ENCODE peak calls at places on chromosomes 13 and 19, in six cellular contexts. Z is fibroblast of pulmonary artery, N is dorsolateral prefrontal cortex, C is GM23338, I is progenitor cell of endocrine pancreas, R is GM20000. B is an unnamed sample.

GRCh38 chr13:95596701-95597100 is 44.2 kb downstream of the CLDN10 start:
- DNase-seq in Z (no peak), R (no peak), I (no peak), N (no peak), C (no peak), B (no peak)

GRCh38 chr19:40279761-40280607 is 5.2 kb downstream of the AKT2 start:
- DNase-seq in R (peak), N (no peak), C (no peak), Z (no peak), I (no peak), B (no peak)

GRCh38 chr13:27117158-27117557 is 54.5 kb downstream of the USP12 start:
- DNase-seq in R (no peak), N (no peak), Z (no peak), I (no peak), C (no peak), B (no peak)

GRCh38 chr13:95480131-95480545 is 72.4 kb upstream of the CLDN10 start:
- DNase-seq in N (no peak), R (no peak), Z (peak), I (no peak), C (no peak), B (no peak)

GRCh38 chr19:36182612-36183454 is 30.6 kb upstream of the COX7A1 start:
- DNase-seq in N (no peak), C (peak), Z (peak), R (no peak), I (no peak), B (no peak)

GRCh38 chr13:21079761-21080730 is 18.7 kb upstream of the LATS2 start:
- DNase-seq in N (no peak), Z (peak), R (no peak), I (no peak), C (no peak), B (peak)

GRCh38 chr13:21934309-21934708 is 263.4 kb downstream of the FGF9 start:
- DNase-seq in N (no peak), R (no peak), I (no peak), Z (no peak), C (no peak), B (no peak)

GRCh38 chr19:20078696-20079095 is 896 bp downstream of the ZNF90 start:
- DNase-seq in N (no peak), I (no peak), Z (peak), R (no peak), C (peak), B (no peak)

GRCh38 chr19:867301-867793 is 7.9 kb downstream of the CFD start:
- DNase-seq in I (no peak), R (no peak), N (no peak), C (no peak), Z (no peak), B (no peak)

GRCh38 chr19:3171894-3172679 is 6.5 kb upstream of the S1PR4 start:
- DNase-seq in I (no peak), Z (no peak), R (no peak), C (no peak), N (no peak), B (no peak)

GRCh38 chr13:43132228-43132627 is 108.8 kb downstream of the DNAJC15 start:
- DNase-seq in I (no peak), C (peak), Z (peak), R (peak), N (no peak), B (no peak)

DNA sequence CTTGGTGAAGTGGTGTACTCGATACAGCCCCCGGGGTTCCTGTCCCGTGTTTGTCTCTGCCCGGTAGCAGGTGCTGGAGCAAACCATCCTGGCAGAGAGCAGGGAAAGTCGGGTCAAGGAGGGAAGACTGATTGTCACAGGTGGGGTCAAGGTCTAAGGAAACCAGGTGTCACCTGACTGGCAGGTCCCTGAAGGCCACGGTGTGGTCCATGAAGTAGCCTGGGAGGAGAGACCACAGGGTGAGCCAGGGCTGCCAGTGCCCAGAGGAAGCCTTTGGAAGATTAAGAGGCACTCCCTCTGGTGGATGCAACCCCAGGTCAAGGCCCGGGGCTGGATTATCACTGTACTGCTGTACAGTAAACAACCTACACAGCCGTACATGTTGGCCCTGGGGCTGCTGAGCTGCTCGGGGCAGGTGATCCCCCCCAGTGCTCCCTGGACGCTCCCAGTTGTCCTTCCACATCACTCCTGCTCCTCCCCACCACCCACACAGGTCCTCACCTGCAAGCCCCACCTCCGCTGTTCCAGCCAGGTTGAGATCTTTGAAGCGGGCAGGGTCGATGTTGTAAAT is 6.0 kb upstream of the CCER2 start:
- DNase-seq in Z (peak), I (no peak), C (peak), N (no peak), R (no peak), B (no peak)
- TF ChIP-seq CTCF in Z (peak), I (peak), C (no peak), N (no peak), R (no peak), B (no peak)

DNA sequence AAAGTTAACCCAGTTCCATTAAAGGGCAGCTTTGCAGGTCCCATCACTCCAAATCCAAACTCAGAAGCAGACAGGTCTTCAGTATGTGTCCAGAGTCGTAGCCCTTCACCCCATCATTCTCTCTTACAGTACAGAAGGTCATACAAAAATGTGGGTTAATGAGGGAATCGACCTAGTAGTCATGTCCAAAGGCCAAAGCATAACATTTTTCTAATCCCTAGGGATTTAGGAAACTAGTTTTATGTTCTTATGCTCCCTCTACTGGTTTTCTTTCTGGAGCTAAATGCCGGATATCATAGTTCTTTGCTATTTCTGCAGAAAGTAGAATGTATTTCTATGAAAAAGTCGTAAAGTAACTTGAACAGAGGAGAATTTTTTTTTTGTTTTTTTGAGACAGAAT is 72.2 kb downstream of the DHRS12 start:
- DNase-seq in N (no peak), Z (peak), R (no peak), C (no peak), I (no peak), B (no peak)
- TF ChIP-seq CTCF in N (peak), Z (peak), R (no peak), C (peak), I (no peak), B (peak)

GRCh38 chr19:4660181-4660791 is 9.9 kb downstream of the MYDGF start:
- DNase-seq in R (no peak), Z (no peak), C (peak), I (no peak), N (no peak), B (peak)
- TF ChIP-seq CTCF in R (peak), Z (peak), C (peak), I (peak), N (no peak), B (peak)

GRCh38 chr13:51589793-51590192 is 5.5 kb downstream of the WDFY2 start:
- DNase-seq in N (no peak), C (no peak), R (no peak), Z (no peak), I (no peak), B (no peak)
- TF ChIP-seq CTCF in N (no peak), C (no peak), R (no peak), Z (no peak), I (no peak), B (no peak)

GRCh38 chr13:87779451-87779850 is 108.3 kb downstream of the SLITRK5 start:
- DNase-seq in R (no peak), C (no peak), N (no peak), I (no peak), Z (no peak), B (no peak)

GRCh38 chr13:87778128-87778527 is 107.0 kb downstream of the SLITRK5 start:
- DNase-seq in Z (no peak), C (no peak), R (no peak), I (no peak), N (no peak), B (no peak)

GRCh38 chr13:87777395-87777794 is 106.2 kb downstream of the SLITRK5 start:
- DNase-seq in R (no peak), C (peak), N (no peak), Z (no peak), I (no peak), B (no peak)
- TF ChIP-seq CTCF in R (no peak), C (peak), N (peak), Z (no peak), I (no peak), B (no peak)

DNA sequence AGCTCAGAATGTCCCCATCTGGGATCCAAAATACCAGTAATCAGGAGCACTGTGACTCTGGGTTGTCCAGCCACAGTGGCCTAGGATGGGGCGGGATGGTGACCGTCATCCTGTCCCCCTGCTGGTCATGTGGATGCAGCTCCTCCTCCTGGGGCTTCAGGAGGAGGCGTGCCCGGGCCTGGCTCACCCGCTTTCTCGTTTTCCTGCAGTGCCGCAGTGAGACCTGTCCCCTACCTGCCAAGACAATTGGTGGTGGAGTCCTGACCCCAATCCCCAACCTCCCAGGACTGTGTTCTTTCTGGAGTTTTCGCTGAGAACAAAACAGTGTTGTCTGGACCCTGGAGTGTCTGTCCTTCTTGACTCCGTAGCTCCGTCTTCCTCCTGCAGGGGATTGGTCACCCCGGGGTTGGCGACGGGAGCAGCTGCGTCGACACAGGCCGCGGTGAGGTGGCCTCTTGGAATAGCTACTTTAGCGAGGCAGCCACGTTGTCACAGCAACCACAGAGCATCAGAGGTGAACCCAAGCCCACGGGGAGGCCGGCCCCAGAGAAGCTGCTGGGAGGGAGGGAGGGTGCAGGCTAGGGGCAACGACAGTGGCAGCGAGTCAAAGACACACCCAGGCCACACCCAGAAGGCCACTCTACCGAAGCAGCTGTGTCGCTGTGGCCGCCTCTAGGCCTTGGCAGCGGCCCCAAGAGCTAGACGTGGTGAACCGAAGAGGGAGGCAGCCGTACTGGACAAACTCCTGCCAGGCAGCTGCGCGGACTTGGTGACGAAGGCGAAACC is 10.1 kb upstream of the EMC10 start:
- DNase-seq in Z (no peak), C (peak), I (peak), N (no peak), R (no peak), B (no peak)
- TF ChIP-seq CTCF in Z (peak), C (peak), I (peak), N (peak), R (peak), B (no peak)

DNA sequence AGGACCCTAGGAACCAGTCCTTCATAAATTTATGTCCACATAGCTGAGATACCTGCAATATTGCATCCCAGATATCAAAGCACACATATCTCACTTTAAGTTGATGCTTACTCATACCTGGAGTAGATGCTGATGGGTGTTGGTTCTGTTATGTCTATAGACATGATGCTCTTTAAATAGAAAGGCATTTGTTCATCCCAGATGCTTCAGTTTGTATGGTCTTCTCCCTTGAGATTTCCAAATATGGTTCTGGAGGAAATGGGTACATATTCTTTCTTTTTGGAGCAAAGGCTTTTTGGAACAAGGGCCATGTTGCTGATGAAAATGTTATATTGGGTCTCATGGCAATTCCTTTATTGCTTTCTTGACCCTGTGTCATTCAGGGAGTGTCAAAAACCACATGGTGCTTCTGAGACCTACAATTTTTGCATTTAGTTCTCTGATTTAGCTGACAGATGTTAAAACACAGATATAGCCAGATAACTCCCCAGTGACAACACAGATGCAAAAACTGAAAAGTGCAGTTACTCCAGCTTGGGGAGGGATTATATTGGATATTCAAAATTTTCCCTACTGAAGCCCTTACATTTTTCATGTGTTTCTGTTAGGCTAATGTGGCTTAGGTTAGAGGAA is 211.4 kb downstream of the KCNRG start:
- DNase-seq in R (no peak), C (no peak), Z (no peak), I (no peak), N (no peak), B (no peak)
- TF ChIP-seq CTCF in R (no peak), C (no peak), Z (no peak), I (no peak), N (no peak), B (no peak)

DNA sequence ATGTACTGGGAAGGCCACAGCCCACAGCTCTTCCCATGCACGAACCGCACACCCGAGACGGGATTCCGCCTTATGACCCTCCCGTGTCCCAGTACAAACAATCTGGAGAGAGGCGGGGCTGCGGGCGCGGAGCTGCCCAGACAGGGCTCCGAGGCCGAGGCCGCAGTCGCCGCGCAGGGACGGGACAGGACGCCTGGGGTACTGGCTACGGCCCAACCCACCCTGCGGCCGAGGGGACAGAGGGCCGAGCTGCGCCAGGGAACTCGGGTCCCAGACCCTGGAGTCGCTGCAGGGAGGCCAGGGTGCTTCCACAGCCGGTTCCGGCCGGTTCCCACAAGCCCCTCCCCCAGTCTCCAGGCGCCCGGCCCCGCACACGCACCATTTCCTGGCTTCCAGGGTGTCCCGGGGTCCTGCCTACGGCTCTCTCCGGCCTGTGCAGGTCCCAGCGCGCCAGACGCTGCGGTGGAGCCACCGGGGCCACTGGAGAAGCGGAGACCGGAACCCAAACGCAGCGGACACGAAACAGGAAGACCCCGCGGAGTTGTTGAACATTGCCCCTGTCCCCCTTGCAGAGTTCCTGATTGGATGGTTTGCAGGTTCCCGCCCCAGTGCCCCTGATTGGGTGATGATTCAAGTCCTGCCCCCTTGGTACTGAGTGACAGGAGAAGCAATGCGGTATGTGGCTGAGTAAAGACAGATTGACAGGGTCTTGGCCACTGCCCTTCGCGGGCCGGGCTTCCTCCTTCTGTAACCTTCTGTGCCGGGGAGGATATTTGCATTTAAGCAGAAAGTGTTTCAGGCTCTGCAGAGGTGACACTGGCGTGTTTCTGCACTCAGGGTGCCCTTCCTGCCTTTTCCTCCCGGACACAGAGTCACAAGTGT is at the start of gene ZNF564:
- DNase-seq in Z (peak), C (peak), N (peak), R (peak), I (peak), B (peak)
- TF ChIP-seq CTCF in Z (no peak), C (no peak), N (no peak), R (no peak), I (no peak), B (no peak)